ENCODE peak calls at places on chromosomes 16 and 17, in six cellular contexts. P is EH; L is stimulated activated CD8-positive, alpha-beta memory T cell treated with anti-CD3 and anti-CD28 coated beads, Interleukin-4, amount 100 ng/mL, for 4 hours; M is NCI-H1417 treated with DMSO at 0.1 percent for 48 hours; E is AG08395; N is GM10248. B is an unnamed sample.

GRCh38 chr17:78890111-78890897 is 12.7 kb downstream of the CEP295NL start:
- DNase-seq in E (no peak), M (no peak), L (no peak), N (peak; percentile 70), P (no peak), B (no peak)

GRCh38 chr16:19431636-19432340 is 14.1 kb downstream of the TMC5 start:
- DNase-seq in P (no peak), L (no peak), M (no peak), E (no peak), N (no peak), B (no peak)

GRCh38 chr17:2374549-2375285 is 26.1 kb downstream of the MNT start:
- DNase-seq in E (no peak), L (no peak), M (no peak), N (no peak), P (no peak), B (no peak)

GRCh38 chr16:27174798-27175197 is 28.5 kb upstream of the KDM8 start:
- DNase-seq in M (no peak), E (peak; percentile 26), N (no peak), L (no peak), P (peak; percentile 78), B (no peak)

GRCh38 chr17:79944251-79944812 is 91.3 kb downstream of the TBC1D16 start:
- DNase-seq in P (no peak), E (no peak), L (no peak), M (no peak), N (no peak), B (no peak)

GRCh38 chr16:86874141-86874540 is 295.8 kb downstream of the FOXL1 start:
- DNase-seq in N (peak; percentile 61), L (no peak), P (peak; percentile 48), M (no peak), E (peak; percentile 40), B (no peak)

GRCh38 chr16:9070295-9070694 is 21.1 kb upstream of the HAPSTR1 start:
- DNase-seq in L (no peak), M (no peak), P (no peak), N (no peak), E (no peak), B (no peak)

GRCh38 chr17:73187203-73187769 is 5.6 kb upstream of the COG1 start:
- DNase-seq in E (no peak), P (no peak), M (no peak), N (no peak), L (no peak), B (no peak)

GRCh38 chr16:71784093-71784492 is 24.5 kb downstream of the AP1G1 start:
- DNase-seq in M (no peak), E (no peak), P (no peak), N (no peak), L (no peak), B (no peak)

B was measured in cerebellar nuclear complex.